ENCODE peak calls at places on chromosome 1, in five cellular contexts. Y is EL, E is NCI-H1092, T is nucleus accumbens, V is neuronal stem cell. D is an unnamed sample.
A peak's percentile ranks its signal among the peaks of the same experiment; 100 is the strongest.

GRCh38 chr1:147897030-147897756 is 5.4 kb upstream of the GJA8 start:
- DNase-seq in Y (no peak), E (no peak), T (no peak), V (peak; percentile 65), D (no peak)

GRCh38 chr1:42380617-42381423 is at the start of gene RIMKLA:
- DNase-seq in Y (peak; percentile 36), E (peak; percentile 82), T (peak; percentile 52), V (peak; percentile 75), D (peak; percentile 53)

GRCh38 chr1:171802207-171802606 is 20.7 kb downstream of the METTL13 start:
- DNase-seq in Y (no peak), E (no peak), T (no peak), V (no peak), D (no peak)

GRCh38 chr1:71494163-71494562 is 413.3 kb upstream of the ZRANB2 start:
- DNase-seq in Y (peak; percentile 39), E (no peak), T (no peak), V (no peak), D (no peak)

GRCh38 chr1:10794724-10795304 is 1.6 kb downstream of the CASZ1 start:
- DNase-seq in Y (peak; percentile 22), E (no peak), T (no peak), V (no peak), D (no peak)

GRCh38 chr1:97013904-97014303 is 292.3 kb downstream of the PTBP2 start:
- DNase-seq in Y (peak; percentile 67), E (no peak), T (no peak), V (no peak), D (no peak)

GRCh38 chr1:64192290-64192689 is 11.1 kb upstream of the UBE2U start:
- DNase-seq in Y (no peak), E (no peak), T (no peak), V (no peak), D (no peak)

GRCh38 chr1:54287176-54287650 is 87.2 kb downstream of the MRPL37 start:
- DNase-seq in Y (peak; percentile 40), E (no peak), T (peak; percentile 15), V (no peak), D (peak; percentile 56)

GRCh38 chr1:235974616-235975015 is 90.3 kb downstream of the NID1 start:
- DNase-seq in Y (peak; percentile 43), E (no peak), T (no peak), V (no peak), D (no peak)

GRCh38 chr1:57550092-57550491 is 126.2 kb upstream of the DAB1 start:
- DNase-seq in Y (no peak), E (no peak), T (no peak), V (no peak), D (no peak)

GRCh38 chr1:23562138-23562819 is 3.0 kb upstream of the ID3 start:
- DNase-seq in Y (peak; percentile 99), E (peak; percentile 97), T (peak; percentile 63), V (peak; percentile 92), D (peak; percentile 91)

GRCh38 chr1:231695439-231696255 is 69.1 kb downstream of the DISC1 start:
- DNase-seq in Y (no peak), E (peak; percentile 40), T (no peak), V (no peak), D (peak; percentile 34)

D was measured in dorsolateral prefrontal cortex.